ENCODE peak calls at places on chromosome 22, in four cellular contexts. H is GM12878, Q is PC-3, Y is SK-N-SH. W is an unnamed sample. For H3K9me3, the result is how much of the 10 kb centered on the place peaks cover.

GRCh38 chr22:50702261-50702671 is 29.6 kb downstream of the SHANK3 start:
- DNase-seq in Y (no peak), H (no peak), Q (no peak), W (no peak)

GRCh38 chr22:37659066-37659896 is 758 bp downstream of the PDXP start:
- DNase-seq in Q (no peak), Y (peak), H (no peak), W (peak)

GRCh38 chr22:37904572-37905533 is 1.2 kb upstream of the MICALL1 start:
- DNase-seq in H (no peak), Y (peak), Q (peak), W (peak)

GRCh38 chr22:36803358-36803757 is 13.5 kb downstream of the PVALB start:
- DNase-seq in Q (no peak), H (no peak), Y (no peak), W (no peak)

GRCh38 chr22:36374603-36375024 is 13.2 kb downstream of the MYH9 start:
- DNase-seq in Y (no peak), H (no peak), Q (peak), W (no peak)

GRCh38 chr22:37843746-37844089 is 416 bp downstream of the ANKRD54 start:
- DNase-seq in H (no peak), Y (peak), Q (peak), W (peak)

GRCh38 chr22:17120281-17120680 is 879 bp downstream of the TMEM121B start:
- DNase-seq in Y (peak), Q (no peak), H (no peak), W (no peak)

GRCh38 chr22:17576475-17576874 is 13.2 kb downstream of the SLC25A18 start:
- DNase-seq in Q (peak), Y (no peak), H (no peak), W (no peak)

GRCh38 chr22:23542933-23543332 is 37.2 kb downstream of the IGLL1 start:
- DNase-seq in Y (no peak), Q (peak), H (no peak), W (no peak)

GRCh38 chr22:18076060-18076497 is 1.7 kb upstream of the PEX26 start:
- DNase-seq in Y (peak), H (no peak), Q (peak), W (peak)

GRCh38 chr22:45335854-45336492 is 26.2 kb downstream of the FAM118A start:
- DNase-seq in Q (no peak), Y (no peak), H (no peak), W (no peak)

GRCh38 chr22:29224121-29224858 is 18.6 kb downstream of the EMID1 start:
- DNase-seq in H (no peak), Y (peak), Q (no peak), W (no peak)

GRCh38 chr22:36204641-36205032 is 3.0 kb upstream of the APOL4 start:
- DNase-seq in Q (no peak), Y (no peak), H (no peak), W (no peak)

GRCh38 chr22:28174509-28174908 is 255.5 kb upstream of the PITPNB start:
- DNase-seq in H (no peak), Q (no peak), Y (no peak), W (no peak)

GRCh38 chr22:28179392-28179791 is 260.3 kb upstream of the PITPNB start:
- DNase-seq in Q (no peak), Y (no peak), H (no peak), W (no peak)

GRCh38 chr22:28171713-28172112 is 252.7 kb upstream of the PITPNB start:
- DNase-seq in Q (no peak), H (no peak), Y (no peak), W (no peak)

GRCh38 chr22:28172948-28173360 is 253.9 kb upstream of the PITPNB start:
- DNase-seq in Y (peak), Q (peak), H (no peak), W (no peak)

GRCh38 chr22:28175730-28176492 is 256.9 kb upstream of the PITPNB start:
- DNase-seq in H (no peak), Q (no peak), Y (no peak), W (no peak)
- H3K9ac ChIP-seq in H (no peak), Q (no peak), Y (no peak), W (no peak)

GRCh38 chr22:21591695-21592094 is 24.2 kb downstream of the UBE2L3 start:
- DNase-seq in Q (peak), H (no peak), Y (no peak), W (no peak)

GRCh38 chr22:21594865-21595452 is 27.4 kb downstream of the UBE2L3 start:
- DNase-seq in Y (no peak), H (no peak), Q (no peak), W (no peak)

GRCh38 chr22:21592422-21592821 is 24.9 kb downstream of the UBE2L3 start:
- DNase-seq in Q (no peak), Y (no peak), H (no peak), W (no peak)

GRCh38 chr22:21590809-21591641 is 23.5 kb downstream of the UBE2L3 start:
- DNase-seq in Y (no peak), Q (no peak), H (no peak), W (no peak)

GRCh38 chr22:21593406-21594232 is 26.1 kb downstream of the UBE2L3 start:
- DNase-seq in Q (peak), H (no peak), Y (peak), W (peak)
- TF ChIP-seq CTCF in Q (peak), H (no peak), Y (peak), W (peak)

GRCh38 chr22:48670317-48670716 is 1157.4 kb downstream of the BRD1 start:
- DNase-seq in Q (no peak), H (no peak), Y (no peak), W (no peak)

GRCh38 chr22:48670747-48671146 is 1156.9 kb downstream of the BRD1 start:
- DNase-seq in Q (no peak), Y (no peak), H (no peak), W (no peak)

GRCh38 chr22:48673806-48674500 is 1153.7 kb downstream of the BRD1 start:
- DNase-seq in Y (no peak), Q (no peak), H (no peak), W (no peak)

GRCh38 chr22:48675141-48675827 is 1152.4 kb downstream of the BRD1 start:
- DNase-seq in Y (no peak), Q (no peak), H (no peak), W (no peak)

DNA sequence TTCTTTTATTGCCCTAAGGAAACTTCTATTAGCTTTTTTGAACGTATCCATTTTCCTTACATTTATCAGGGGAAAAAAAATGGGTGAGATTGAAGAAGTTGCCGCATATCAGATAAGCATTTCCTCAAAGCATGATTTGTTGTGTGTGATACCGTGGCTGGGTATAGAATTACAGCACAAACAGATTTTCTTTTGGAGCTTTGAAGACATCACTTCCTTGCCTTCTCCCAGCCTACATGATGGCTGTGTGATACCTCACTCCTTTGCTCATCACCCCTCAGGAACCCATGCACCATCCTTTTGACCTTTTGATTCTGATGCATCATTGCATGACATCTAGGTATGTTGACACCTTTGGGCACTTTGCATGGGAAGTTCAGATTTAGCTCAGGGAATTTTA is 1155.3 kb downstream of the BRD1 start:
- DNase-seq in Q (no peak), Y (no peak), H (no peak), W (no peak)
- H3K9me3 ChIP-seq in Q (under half), Y (under half), H (under half), W (under half)

GRCh38 chr22:31087744-31088215 is 6.7 kb downstream of the SMTN start:
- DNase-seq in Y (peak), Q (no peak), H (no peak), W (no peak)
- H3K9ac ChIP-seq in Y (no peak), Q (no peak), H (no peak), W (no peak)

DNA sequence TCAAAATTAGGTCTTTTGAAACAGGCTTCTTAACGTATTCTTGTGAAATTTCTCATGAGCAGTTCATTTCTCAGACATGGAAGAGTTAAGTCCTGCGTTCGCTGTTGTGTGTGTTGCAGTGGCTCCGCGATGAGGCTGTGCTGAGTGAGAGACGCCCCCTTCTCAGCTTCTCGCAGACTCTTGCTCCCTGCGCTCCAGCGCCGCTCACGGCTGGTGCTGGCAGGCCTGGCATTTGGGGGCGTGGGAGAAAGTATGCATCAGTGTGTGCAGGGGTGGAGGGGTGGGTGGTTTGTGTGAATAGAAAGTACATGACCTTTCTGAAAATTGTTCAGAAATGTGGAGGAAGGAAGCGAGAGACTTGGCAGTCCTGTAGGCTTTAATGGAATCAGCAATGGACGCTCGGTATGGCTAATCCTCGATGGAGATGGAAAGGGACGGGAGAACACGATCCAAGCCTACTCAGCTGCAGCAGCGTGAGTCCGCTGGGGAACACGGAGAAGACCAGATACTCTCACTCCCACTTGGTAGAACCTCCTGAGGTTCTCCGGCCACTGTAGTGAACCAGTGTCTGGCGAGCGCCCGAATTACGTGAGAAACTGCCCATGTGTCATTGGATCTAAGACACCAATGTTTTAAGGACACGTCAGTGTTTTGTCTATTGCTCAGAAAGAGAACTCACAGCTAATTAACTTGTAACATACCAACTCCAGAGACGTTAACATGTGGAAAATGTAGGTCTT is 5.9 kb downstream of the TAB1 start:
- DNase-seq in Y (no peak), Q (no peak), H (no peak), W (no peak)
- TF ChIP-seq CTCF in Y (no peak), Q (no peak), H (no peak), W (no peak)

GRCh38 chr22:48151641-48152040 is 1389.2 kb downstream of the TBC1D22A start:
- DNase-seq in Y (no peak), Q (no peak), H (no peak), W (no peak)
- H3K9me3 ChIP-seq in Y (under half), Q (under half), H (under half), W (under half)

GRCh38 chr22:20862540-20862939 is 3.7 kb downstream of the SNAP29 start:
- DNase-seq in H (no peak), Y (no peak), Q (no peak), W (no peak)

GRCh38 chr22:20858615-20859416 is at the start of the genes PI4KA and SNAP29:
- DNase-seq in H (peak), Y (peak), Q (peak), W (peak)

GRCh38 chr22:20857247-20857643 is 1.4 kb downstream of the PI4KA start:
- DNase-seq in Y (no peak), Q (no peak), H (no peak), W (no peak)

GRCh38 chr22:20857838-20858614 is 585 bp downstream of the PI4KA start:
- DNase-seq in H (peak), Q (peak), Y (peak), W (peak)

GRCh38 chr22:20859615-20860014 is 808 bp downstream of the SNAP29 start:
- DNase-seq in Q (no peak), Y (no peak), H (no peak), W (no peak)
- H3K9ac ChIP-seq in Q (peak), Y (peak), H (peak), W (peak)

DNA sequence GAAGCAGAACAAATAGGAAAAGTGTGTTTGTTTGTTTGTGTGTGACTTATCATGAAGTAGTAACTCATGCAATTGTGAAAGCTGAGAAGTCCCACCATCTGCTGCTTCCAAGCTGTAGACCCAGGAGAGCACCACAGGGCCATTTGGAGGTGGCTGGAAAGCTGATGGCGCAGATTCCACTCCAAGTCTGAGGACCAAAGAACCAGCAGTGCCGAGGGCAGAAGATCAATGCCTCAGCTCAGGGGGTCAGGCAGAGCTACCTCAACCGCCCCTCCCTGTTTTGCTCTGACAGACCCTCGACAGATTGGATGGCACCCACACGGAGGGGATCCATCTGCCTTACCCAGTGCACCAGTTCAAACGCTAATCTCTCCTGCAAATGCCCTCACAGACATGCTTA is 896.2 kb downstream of the BRD1 start:
- DNase-seq in Y (no peak), Q (no peak), H (no peak), W (peak)
- TF ChIP-seq CTCF in Y (no peak), Q (no peak), H (no peak), W (no peak)

GRCh38 chr22:49014227-49015201 is 813.2 kb downstream of the BRD1 start:
- DNase-seq in Y (peak), H (no peak), Q (no peak), W (peak)

GRCh38 chr22:49015459-49015858 is 812.2 kb downstream of the BRD1 start:
- DNase-seq in Y (peak), Q (no peak), H (no peak), W (no peak)

GRCh38 chr22:49017769-49018330 is 809.8 kb downstream of the BRD1 start:
- DNase-seq in H (no peak), Y (peak), Q (no peak), W (no peak)

GRCh38 chr22:49016909-49017768 is 810.5 kb downstream of the BRD1 start:
- DNase-seq in Q (no peak), H (no peak), Y (no peak), W (no peak)

DNA sequence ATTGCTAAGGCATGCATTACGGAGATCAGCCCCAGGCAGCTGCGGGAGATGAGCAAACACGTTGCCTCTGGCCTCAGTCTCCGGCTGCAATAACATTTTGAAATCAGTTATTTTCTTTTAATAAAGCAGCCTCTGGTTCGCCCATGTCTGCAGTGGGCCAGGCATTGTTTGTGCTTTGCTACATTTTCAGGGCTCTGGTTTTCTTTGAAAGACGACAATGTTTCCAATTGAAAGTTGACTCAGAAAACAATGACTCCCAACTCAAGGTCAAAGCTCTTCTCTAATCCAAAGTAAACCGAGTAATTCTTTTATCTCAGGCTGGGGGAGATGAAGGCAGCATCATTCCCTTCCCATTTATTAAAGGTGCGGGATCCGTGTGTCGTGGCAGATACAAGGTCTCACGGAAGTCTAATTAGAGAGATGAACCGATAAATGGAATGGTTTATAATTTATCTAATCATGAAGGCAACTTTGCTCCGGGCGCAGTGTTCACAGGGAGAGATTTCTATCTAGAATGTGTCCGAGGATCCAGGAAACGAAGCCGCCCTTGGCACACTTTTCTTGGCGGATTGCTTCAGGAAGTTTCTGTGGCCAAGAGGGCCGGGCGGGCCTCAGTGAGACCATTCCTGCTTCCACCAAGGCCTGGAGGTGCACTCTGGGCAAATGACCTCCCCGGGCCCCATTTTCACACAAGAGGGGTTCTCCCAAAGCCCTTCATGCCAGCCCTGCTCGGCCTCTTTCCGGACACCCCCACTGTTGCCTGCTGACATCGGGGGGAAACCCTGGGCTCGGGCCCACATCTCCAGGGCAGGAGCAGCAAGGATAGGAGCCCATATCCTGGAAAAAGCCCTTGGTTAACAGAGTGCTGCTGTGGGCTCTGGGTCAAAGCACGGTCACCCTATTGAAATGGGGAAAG is 811.4 kb downstream of the BRD1 start:
- DNase-seq in Q (no peak), H (no peak), Y (peak), W (no peak)
- H3K9me3 ChIP-seq in Q (under half), H (under half), Y (under half), W (under half)

W was measured in colonic mucosa.